ENCODE peak calls at places on chromosomes 7 and 10, in nine cellular contexts. W is SK-N-SH; P is heart right ventricle; M is stomach; D is heart left ventricle; J is naive thymus-derived CD4-positive, alpha-beta T cell; Z is ascending aorta; F is neural progenitor cell; A is lower lobe of right lung. R is an unnamed sample.
A peak's percentile ranks its signal among the peaks of the same experiment; 100 is the strongest.

GRCh38 chr10:62076872-62077271 is 175.4 kb downstream of the ARID5B start:
- DNase-seq in W (no peak), P (no peak), M (no peak), D (no peak), J (no peak), Z (no peak), F (no peak), A (no peak), R (no peak)

GRCh38 chr7:65463184-65463583 is 89.5 kb downstream of the ZNF92 start:
- DNase-seq in W (no peak), P (no peak), M (no peak), D (no peak), J (no peak), Z (no peak), F (no peak), A (no peak), R (no peak)

GRCh38 chr10:485776-486572 is 203.5 kb downstream of the DIP2C start:
- DNase-seq in W (peak; percentile 70), P (no peak), M (peak; percentile 23), D (no peak), J (no peak), Z (no peak), F (no peak), A (no peak), R (no peak)

GRCh38 chr7:139968931-139969330 is 93.8 kb downstream of the PARP12 start:
- DNase-seq in W (no peak), P (no peak), M (no peak), D (no peak), J (no peak), Z (no peak), F (no peak), A (no peak), R (no peak)

GRCh38 chr10:100370561-100370975 is 23.5 kb downstream of the SCD start:
- DNase-seq in W (no peak), P (no peak), M (no peak), D (no peak), J (no peak), Z (no peak), F (no peak), A (no peak), R (no peak)

GRCh38 chr10:97781541-97782331 is 9.9 kb upstream of the SFRP5 start:
- DNase-seq in W (peak; percentile 57), P (no peak), M (no peak), D (no peak), J (peak; percentile 57), Z (no peak), F (no peak), A (no peak), R (no peak)

GRCh38 chr7:101678713-101679112 is 49.6 kb upstream of the MYL10 start:
- DNase-seq in W (no peak), P (no peak), M (no peak), D (no peak), J (no peak), Z (no peak), F (no peak), A (no peak), R (no peak)

GRCh38 chr10:43888551-43888950 is 239.9 kb upstream of the ZNF32 start:
- DNase-seq in W (no peak), P (no peak), M (no peak), D (no peak), J (no peak), Z (no peak), F (no peak), A (no peak), R (no peak)

GRCh38 chr10:44462338-44462914 is 77.5 kb upstream of the CXCL12 start:
- DNase-seq in W (no peak), P (no peak), M (no peak), D (no peak), J (no peak), Z (no peak), F (no peak), A (no peak), R (no peak)

GRCh38 chr10:4354382-4354812 is 471.6 kb upstream of the AKR1E2 start:
- DNase-seq in W (no peak), P (no peak), M (no peak), D (no peak), J (no peak), Z (no peak), F (no peak), A (no peak), R (no peak)

GRCh38 chr7:81256991-81257390 is 338.1 kb upstream of the SEMA3C start:
- DNase-seq in W (no peak), P (peak; percentile 17), M (no peak), D (no peak), J (no peak), Z (no peak), F (peak; percentile 35), A (no peak), R (no peak)

GRCh38 chr7:22430457-22430856 is 69.5 kb downstream of the STEAP1B start:
- DNase-seq in W (no peak), P (no peak), M (no peak), D (no peak), J (no peak), Z (no peak), F (no peak), A (no peak), R (no peak)

GRCh38 chr10:52740913-52741675 is 31.5 kb downstream of the MBL2 start:
- DNase-seq in W (peak; percentile 44), P (no peak), M (peak; percentile 55), D (no peak), J (no peak), Z (no peak), F (peak; percentile 65), A (no peak), R (no peak)

GRCh38 chr10:95308389-95309302 is 17.8 kb upstream of the PDLIM1 start:
- DNase-seq in W (no peak), P (peak; percentile 51), M (peak; percentile 94), D (peak; percentile 72), J (no peak), Z (no peak), F (peak; percentile 15), A (peak; percentile 84), R (peak; percentile 87)

GRCh38 chr7:19852192-19852591 is 78.8 kb upstream of the TMEM196 start:
- DNase-seq in W (no peak), P (no peak), M (no peak), D (no peak), J (no peak), Z (no peak), F (no peak), A (no peak), R (no peak)

GRCh38 chr7:2281556-2281955 is 32.7 kb downstream of the SNX8 start:
- DNase-seq in W (peak; percentile 88), P (no peak), M (no peak), D (peak; percentile 47), J (no peak), Z (no peak), F (no peak), A (no peak), R (no peak)

GRCh38 chr10:52437205-52437646 is 123.1 kb downstream of the DKK1 start:
- DNase-seq in W (no peak), P (no peak), M (no peak), D (no peak), J (no peak), Z (no peak), F (no peak), A (no peak), R (no peak)

GRCh38 chr10:131773321-131773988 is 127.4 kb upstream of the PPP2R2D start:
- DNase-seq in W (peak; percentile 75), P (no peak), M (no peak), D (no peak), J (no peak), Z (no peak), F (no peak), A (no peak), R (no peak)

GRCh38 chr10:48509974-48510692 is 94.7 kb downstream of the ARHGAP22 start:
- DNase-seq in W (no peak), P (no peak), M (peak; percentile 25), D (no peak), J (no peak), Z (no peak), F (peak; percentile 44), A (no peak), R (no peak)

GRCh38 chr10:4704034-4704545 is 121.9 kb upstream of the AKR1E2 start:
- DNase-seq in W (no peak), P (no peak), M (no peak), D (peak; percentile 54), J (no peak), Z (no peak), F (no peak), A (no peak), R (no peak)

GRCh38 chr10:98556061-98556460 is 109.3 kb upstream of the HPS1 start:
- DNase-seq in W (no peak), P (no peak), M (no peak), D (no peak), J (no peak), Z (no peak), F (no peak), A (no peak), R (no peak)

GRCh38 chr10:16960573-16960972 is 143.3 kb upstream of the RSU1 start:
- DNase-seq in W (no peak), P (no peak), M (no peak), D (no peak), J (no peak), Z (no peak), F (no peak), A (no peak), R (no peak)

GRCh38 chr7:50627824-50628361 is 62.7 kb upstream of the DDC start:
- DNase-seq in W (peak; percentile 61), P (no peak), M (no peak), D (no peak), J (no peak), Z (no peak), F (no peak), A (no peak), R (no peak)
- H3K4me1 ChIP-seq in W (peaks cover 24% of the 10 kb centered on the region), P (peaks cover 67% of the 10 kb centered on the region), M (peaks cover 22% of the 10 kb centered on the region), D (peaks cover 50% of the 10 kb centered on the region), J (no peaks in the 10 kb centered on the region), Z (no peaks in the 10 kb centered on the region), F (peaks cover 10% of the 10 kb centered on the region), A (peaks cover 8% of the 10 kb centered on the region), R (peaks cover 3% of the 10 kb centered on the region)

DNA sequence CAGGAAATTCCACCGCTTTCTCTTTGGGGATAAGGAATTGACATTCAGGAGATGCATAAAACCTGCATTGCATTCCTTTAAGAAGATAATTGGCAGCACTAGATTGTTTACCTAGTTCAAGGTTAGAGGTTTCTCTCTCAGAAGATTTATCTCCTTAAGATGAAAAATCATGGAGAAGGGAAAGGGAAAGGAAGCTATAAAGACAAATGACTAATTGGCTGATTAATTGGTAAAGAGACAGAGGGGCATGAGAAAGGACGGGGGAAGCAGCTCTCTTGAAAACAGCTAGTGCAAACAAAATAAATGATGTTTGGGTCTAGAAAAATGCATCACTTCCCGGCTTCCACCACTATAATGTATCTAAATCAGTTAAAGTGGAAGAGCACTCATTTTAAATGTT is 941.2 kb downstream of the XPNPEP1 start:
- DNase-seq in W (no peak), P (no peak), M (no peak), D (no peak), J (no peak), Z (no peak), F (no peak), A (no peak), R (no peak)
- H3K9me3 ChIP-seq in W (no peaks in the 10 kb centered on the region), P (peaks cover 3% of the 10 kb centered on the region), M (peaks cover under 1% of the 10 kb centered on the region), D (no peaks in the 10 kb centered on the region), J (no peaks in the 10 kb centered on the region), Z (peaks cover 6% of the 10 kb centered on the region), F (no peaks in the 10 kb centered on the region), A (no peaks in the 10 kb centered on the region), R (no peaks in the 10 kb centered on the region)

GRCh38 chr10:110481948-110482347 is 15.8 kb upstream of the DUSP5 start:
- DNase-seq in W (no peak), P (no peak), M (no peak), D (no peak), J (no peak), Z (no peak), F (no peak), A (no peak), R (no peak)
- H3K4me1 ChIP-seq in W (no peaks in the 10 kb centered on the region), P (no peaks in the 10 kb centered on the region), M (no peaks in the 10 kb centered on the region), D (no peaks in the 10 kb centered on the region), J (no peaks in the 10 kb centered on the region), Z (no peaks in the 10 kb centered on the region), F (no peaks in the 10 kb centered on the region), A (no peaks in the 10 kb centered on the region), R (no peaks in the 10 kb centered on the region)

GRCh38 chr7:71548746-71549145 is 416.8 kb downstream of the GALNT17 start:
- DNase-seq in W (no peak), P (no peak), M (no peak), D (no peak), J (no peak), Z (no peak), F (no peak), A (no peak), R (no peak)
- H3K9me3 ChIP-seq in W (peaks cover 7% of the 10 kb centered on the region), P (peaks cover 18% of the 10 kb centered on the region), M (no peaks in the 10 kb centered on the region), D (no peaks in the 10 kb centered on the region), J (no peaks in the 10 kb centered on the region), Z (peaks cover 6% of the 10 kb centered on the region), F (peaks cover 7% of the 10 kb centered on the region), A (no peaks in the 10 kb centered on the region), R (no peaks in the 10 kb centered on the region)